ENCODE peak calls at places on chromosome 19, in five cellular contexts. T, Y, J, G and B are unnamed samples. For H3K9me3 and H3K4me1, the result is how much of the 10 kb centered on the place peaks cover.

GRCh38 chr19:14347999-14348889 is 33.0 kb upstream of the ADGRE5 start:
- DNase-seq in T (peak), Y (peak), J (peak), G (peak), B (peak)

GRCh38 chr19:38429055-38429810 is 3.2 kb upstream of the RASGRP4 start:
- DNase-seq in T (no peak), Y (no peak), J (no peak), G (no peak), B (no peak)

GRCh38 chr19:18594096-18594823 is 5.7 kb downstream of the REX1BD start:
- DNase-seq in T (peak), Y (peak), J (peak), G (peak), B (no peak)

GRCh38 chr19:29881386-29881785 is 60.7 kb upstream of the URI1 start:
- DNase-seq in T (no peak), Y (no peak), J (no peak), G (no peak), B (no peak)

GRCh38 chr19:43674630-43674982 is 4.6 kb upstream of the PLAUR start:
- DNase-seq in T (no peak), Y (no peak), J (no peak), G (no peak), B (no peak)

GRCh38 chr19:10114651-10115391 is 3.3 kb downstream of the P2RY11 start:
- DNase-seq in T (no peak), Y (no peak), J (no peak), G (no peak), B (no peak)

GRCh38 chr19:15775249-15775648 is 12.2 kb upstream of the OR10H5 start:
- DNase-seq in T (no peak), Y (no peak), J (no peak), G (no peak), B (no peak)

GRCh38 chr19:14433454-14434156 is 499 bp downstream of the PKN1 start:
- DNase-seq in T (peak), Y (no peak), J (peak), G (no peak), B (no peak)

GRCh38 chr19:42420055-42420544 is 7.1 kb downstream of the LIPE start:
- DNase-seq in T (peak), Y (no peak), J (peak), G (peak), B (no peak)

GRCh38 chr19:12736854-12737665 is at the start of gene GET3:
- DNase-seq in T (peak), Y (peak), J (peak), G (peak), B (peak)

GRCh38 chr19:15223649-15224371 is 8.4 kb downstream of the EPHX3 start:
- DNase-seq in T (peak), Y (no peak), J (no peak), G (no peak), B (peak)

GRCh38 chr19:15944401-15944800 is 4.4 kb upstream of the OR10H4 start:
- DNase-seq in T (no peak), Y (no peak), J (no peak), G (no peak), B (no peak)

GRCh38 chr19:27652281-27652680 is 1560.7 kb downstream of the UQCRFS1 start:
- DNase-seq in T (no peak), Y (no peak), J (no peak), G (peak), B (no peak)

GRCh38 chr19:5561559-5561958 is 6.2 kb downstream of the TINCR start:
- DNase-seq in T (no peak), Y (no peak), J (no peak), G (no peak), B (no peak)
- TF ChIP-seq CTCF in T (peak), Y (no peak), J (peak), G (peak), B (no peak)

GRCh38 chr19:55633866-55634265 is 6.9 kb upstream of the ZNF580 start:
- DNase-seq in T (no peak), Y (no peak), J (no peak), G (no peak), B (no peak)
- H3K9me3 ChIP-seq in T (under half), Y (under half), J (under half), G (under half), B (under half)

GRCh38 chr19:49705919-49706318 is 15.0 kb downstream of the CPT1C start:
- DNase-seq in T (no peak), Y (no peak), J (no peak), G (no peak), B (no peak)

GRCh38 chr19:49701271-49701786 is 10.4 kb downstream of the CPT1C start:
- DNase-seq in T (no peak), Y (no peak), J (no peak), G (peak), B (no peak)

GRCh38 chr19:49700563-49700962 is 9.6 kb downstream of the CPT1C start:
- DNase-seq in T (no peak), Y (no peak), J (no peak), G (no peak), B (no peak)

GRCh38 chr19:49710372-49710951 is 19.5 kb downstream of the CPT1C start:
- DNase-seq in T (no peak), Y (no peak), J (no peak), G (no peak), B (no peak)

GRCh38 chr19:49704888-49705642 is 14.1 kb downstream of the CPT1C start:
- DNase-seq in T (no peak), Y (no peak), J (no peak), G (no peak), B (no peak)
- H3K4me1 ChIP-seq in T (under half), Y (under half), J (under half), G (under half), B (under half)

DNA sequence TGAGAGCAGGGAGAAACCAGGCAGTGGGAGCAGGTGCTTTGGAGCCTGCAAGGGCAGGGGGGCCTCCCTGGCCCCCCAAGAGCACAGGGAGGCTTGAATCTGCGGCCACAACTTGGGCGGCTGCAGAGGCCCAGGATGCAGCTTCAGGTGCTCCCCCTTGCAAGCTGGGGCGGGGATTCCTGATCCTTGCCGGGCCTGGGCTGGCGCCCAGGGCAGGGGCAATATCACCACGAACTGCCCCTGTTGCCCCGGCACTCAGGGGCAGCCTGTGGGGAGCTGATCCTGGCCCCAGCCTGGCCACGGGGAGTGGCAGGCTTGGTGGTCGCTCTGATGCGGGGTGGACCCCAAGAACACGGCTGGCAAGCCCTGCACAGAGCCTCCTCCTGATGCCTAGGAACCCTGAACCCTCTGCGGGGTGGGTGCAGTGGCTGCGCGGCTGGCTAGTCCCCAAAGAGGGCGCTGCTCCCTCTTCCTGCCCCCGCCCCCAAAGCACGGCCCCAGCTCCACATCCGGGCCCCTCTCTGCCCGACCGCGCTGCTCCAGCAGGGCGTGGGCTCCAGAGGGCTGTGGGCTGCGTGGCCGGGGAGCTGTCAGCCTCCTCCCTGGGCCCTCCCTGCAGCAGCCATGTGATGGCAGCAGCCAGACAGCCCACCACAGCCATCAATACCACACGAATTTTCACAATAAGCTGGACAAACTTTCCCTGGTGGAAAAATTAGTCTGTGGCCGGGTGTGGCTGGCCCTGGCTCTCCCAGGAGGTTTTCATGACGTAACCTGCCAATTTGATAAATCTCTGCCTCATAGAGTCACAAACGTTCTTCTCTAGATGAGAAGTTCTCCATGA is 21.0 kb downstream of the TNFSF9 start:
- DNase-seq in T (peak), Y (no peak), J (peak), G (peak), B (no peak)
- TF ChIP-seq CTCF in T (peak), Y (no peak), J (no peak), G (peak), B (no peak)

GRCh38 chr19:2877398-2878331 is 10.5 kb downstream of the ZNF556 start:
- DNase-seq in T (no peak), Y (no peak), J (no peak), G (no peak), B (no peak)
- H3K9me3 ChIP-seq in T (under half), Y (under half), J (under half), G (under half), B (under half)

GRCh38 chr19:35746556-35746955 is 1.1 kb downstream of the PSENEN start:
- DNase-seq in T (no peak), Y (no peak), J (no peak), G (no peak), B (no peak)
- H3K4me1 ChIP-seq in T (under half), Y (under half), J (under half), G (under half), B (under half)

DNA sequence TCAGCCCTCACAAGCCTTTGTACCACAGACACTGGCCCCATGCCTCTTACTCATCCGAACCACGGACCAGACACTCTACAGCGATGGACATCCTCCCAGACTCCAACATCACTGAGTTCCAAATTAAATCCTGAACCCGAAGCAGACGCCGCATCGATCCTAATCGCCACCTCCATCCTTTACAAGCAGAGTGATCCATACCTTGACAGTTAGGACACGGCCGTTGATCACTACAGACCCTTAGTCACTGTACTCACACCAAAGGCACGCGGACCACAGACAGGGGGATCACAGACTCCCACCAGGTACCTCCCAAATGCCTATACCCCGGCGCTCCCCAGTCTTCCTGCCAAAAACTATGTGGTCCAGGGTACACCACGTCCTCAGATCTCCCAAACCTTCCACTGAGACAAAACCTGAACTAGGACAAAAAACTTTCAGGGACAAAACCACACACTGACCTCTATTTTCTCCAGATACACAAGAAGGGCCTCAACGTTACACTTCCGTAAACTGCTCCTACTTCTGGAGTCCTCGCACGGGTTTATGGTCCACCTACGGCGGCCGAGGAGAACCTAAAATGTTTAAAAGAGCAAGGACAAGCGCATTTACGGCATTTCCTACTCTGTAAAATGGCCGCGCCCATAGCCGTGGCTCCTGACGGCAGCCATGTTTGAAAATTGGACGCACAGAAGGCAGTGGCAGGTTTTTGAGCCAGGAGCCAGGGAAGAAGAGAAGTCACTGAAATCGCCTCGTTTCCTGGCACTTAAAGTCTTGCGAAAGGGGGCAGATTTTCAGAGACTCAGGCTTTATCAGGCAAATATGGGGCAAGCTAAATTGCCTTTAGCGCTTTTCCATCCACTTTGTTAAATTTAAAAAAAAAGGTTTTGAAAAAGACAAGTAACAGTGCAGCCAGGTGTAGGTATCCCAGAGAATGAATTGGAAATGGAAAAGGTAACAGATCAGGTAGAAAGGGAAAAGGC is at the start of gene ZNF350:
- DNase-seq in T (peak), Y (peak), J (peak), G (peak), B (peak)
- TF ChIP-seq CTCF in T (no peak), Y (no peak), J (no peak), G (no peak), B (no peak)